ENCODE peak calls at places on chromosomes 4 and X, in eight cellular contexts. V is tibial nerve, U is RPMI8226, X is amygdala, Q is T-helper 9 cell, O is GM04504, C is mucosa of descending colon, A is sciatic nerve. Y is an unnamed sample.

GRCh38 chr4:123299212-123299651 is 97.4 kb upstream of the SPRY1 start:
- DNase-seq in C (no peak), V (no peak), A (no peak), O (peak; percentile 24), X (no peak), Q (no peak), U (no peak), Y (no peak)

GRCh38 chr4:120692964-120693363 is 229.6 kb downstream of the PRDM5 start:
- DNase-seq in A (no peak), V (no peak), C (no peak), O (peak; percentile 67), X (no peak), Q (no peak), U (no peak), Y (no peak)

GRCh38 chr4:38949416-38950051 is 81.9 kb downstream of the FAM114A1 start:
- DNase-seq in C (no peak), Q (peak; percentile 17), V (no peak), U (no peak), A (no peak), O (no peak), X (no peak), Y (no peak)

GRCh38 chr4:14835708-14836107 is 166.6 kb upstream of the CPEB2 start:
- DNase-seq in U (no peak), Q (no peak), A (no peak), O (no peak), C (no peak), V (no peak), X (no peak), Y (no peak)

GRCh38 chrX:68684291-68684918 is 36.9 kb downstream of the STARD8 start:
- DNase-seq in X (no peak), C (peak; percentile 56), A (peak; percentile 75), U (no peak), O (no peak), V (no peak), Q (no peak), Y (no peak)

GRCh38 chrX:24482823-24483410 is 17.8 kb downstream of the PDK3 start:
- DNase-seq in C (no peak), A (no peak), X (no peak), V (no peak), Q (no peak), U (no peak), O (no peak), Y (no peak)

GRCh38 chrX:150256297-150256650 is 106.8 kb upstream of the MAMLD1 start:
- DNase-seq in V (no peak), C (no peak), X (no peak), U (no peak), A (no peak), Q (no peak), O (no peak), Y (no peak)

GRCh38 chrX:135194684-135195083 is 23.5 kb upstream of the CT55 start:
- DNase-seq in U (peak; percentile 14), Q (no peak), A (no peak), O (no peak), X (no peak), C (peak; percentile 35), V (no peak), Y (no peak)

GRCh38 chr4:5003372-5003857 is 15.8 kb downstream of the CYTL1 start:
- DNase-seq in U (no peak), A (no peak), C (no peak), Q (no peak), X (no peak), V (no peak), O (no peak), Y (no peak)

GRCh38 chr4:182807346-182807745 is 109.8 kb downstream of the DCTD start:
- DNase-seq in Q (no peak), A (no peak), U (no peak), X (no peak), O (no peak), V (no peak), C (no peak), Y (no peak)

GRCh38 chrX:40897768-40898167 is 162.4 kb upstream of the MED14 start:
- DNase-seq in A (no peak), X (no peak), C (no peak), O (no peak), Q (no peak), V (no peak), U (no peak), Y (no peak)

GRCh38 chr4:42610941-42611340 is 46.0 kb downstream of the ATP8A1 start:
- DNase-seq in V (no peak), O (no peak), C (no peak), Q (no peak), U (no peak), A (no peak), X (no peak), Y (no peak)

GRCh38 chr4:25347473-25347872 is 29.6 kb upstream of the ANAPC4 start:
- DNase-seq in C (no peak), X (no peak), O (no peak), Q (no peak), A (no peak), U (no peak), V (no peak), Y (no peak)

GRCh38 chr4:108901271-108901670 is 138.4 kb upstream of the ETNPPL start:
- DNase-seq in U (no peak), V (no peak), Q (no peak), O (no peak), C (no peak), X (no peak), A (no peak), Y (no peak)

Y was measured in ureter.